ENCODE peak calls at places on chromosomes 7 and 10, in ten cellular contexts. L, I, Q, J, U, H, F, T, Z and G are unnamed samples.

GRCh38 chr10:33122014-33122788 is 164.2 kb upstream of the ITGB1 start:
- DNase-seq in U (no peak), J (no peak), Z (no peak), H (no peak), F (peak), Q (no peak), T (no peak), I (no peak), L (no peak), G (no peak)

GRCh38 chr10:416091-416515 is 273.4 kb downstream of the DIP2C start:
- DNase-seq in H (no peak), L (no peak), F (no peak), I (no peak), U (no peak), Z (no peak), J (no peak), T (no peak), Q (no peak), G (no peak)

GRCh38 chr10:10396601-10397000 is 621.1 kb upstream of the CELF2 start:
- DNase-seq in I (no peak), F (no peak), Q (no peak), Z (no peak), L (no peak), T (no peak), J (no peak), H (no peak), U (no peak), G (no peak)

GRCh38 chr10:119595715-119596515 is 849 bp downstream of the TIAL1 start:
- DNase-seq in F (peak), Q (peak), I (peak), H (peak), Z (peak), U (peak), T (peak), L (peak), J (peak), G (peak)

GRCh38 chr7:36278767-36279171 is 110.9 kb upstream of the ANLN start:
- DNase-seq in U (no peak), Q (no peak), F (no peak), I (no peak), J (no peak), H (no peak), Z (no peak), L (no peak), T (no peak), G (no peak)

GRCh38 chr7:111783867-111784266 is 221.6 kb upstream of the IMMP2L start:
- DNase-seq in Z (no peak), L (no peak), F (no peak), U (no peak), Q (no peak), I (no peak), H (no peak), J (no peak), T (no peak), G (no peak)

GRCh38 chr7:48253020-48253419 is 81.8 kb downstream of the ABCA13 start:
- DNase-seq in Q (no peak), U (no peak), T (no peak), L (no peak), J (no peak), I (no peak), F (no peak), Z (no peak), H (no peak), G (no peak)

GRCh38 chr7:82044497-82045080 is 274.7 kb upstream of the HGF start:
- DNase-seq in T (no peak), Z (no peak), L (no peak), Q (no peak), I (peak), U (peak), H (peak), J (no peak), F (no peak), G (no peak)

GRCh38 chr10:100303724-100304319 is 17.3 kb upstream of the BLOC1S2 start:
- DNase-seq in U (peak), F (no peak), Z (no peak), T (no peak), L (no peak), H (peak), Q (no peak), I (peak), J (no peak), G (no peak)

GRCh38 chr10:71213127-71213616 is 802 bp downstream of the UNC5B start:
- DNase-seq in F (peak), I (peak), J (peak), Z (peak), H (peak), T (no peak), U (peak), Q (peak), L (peak), G (peak)

DNA sequence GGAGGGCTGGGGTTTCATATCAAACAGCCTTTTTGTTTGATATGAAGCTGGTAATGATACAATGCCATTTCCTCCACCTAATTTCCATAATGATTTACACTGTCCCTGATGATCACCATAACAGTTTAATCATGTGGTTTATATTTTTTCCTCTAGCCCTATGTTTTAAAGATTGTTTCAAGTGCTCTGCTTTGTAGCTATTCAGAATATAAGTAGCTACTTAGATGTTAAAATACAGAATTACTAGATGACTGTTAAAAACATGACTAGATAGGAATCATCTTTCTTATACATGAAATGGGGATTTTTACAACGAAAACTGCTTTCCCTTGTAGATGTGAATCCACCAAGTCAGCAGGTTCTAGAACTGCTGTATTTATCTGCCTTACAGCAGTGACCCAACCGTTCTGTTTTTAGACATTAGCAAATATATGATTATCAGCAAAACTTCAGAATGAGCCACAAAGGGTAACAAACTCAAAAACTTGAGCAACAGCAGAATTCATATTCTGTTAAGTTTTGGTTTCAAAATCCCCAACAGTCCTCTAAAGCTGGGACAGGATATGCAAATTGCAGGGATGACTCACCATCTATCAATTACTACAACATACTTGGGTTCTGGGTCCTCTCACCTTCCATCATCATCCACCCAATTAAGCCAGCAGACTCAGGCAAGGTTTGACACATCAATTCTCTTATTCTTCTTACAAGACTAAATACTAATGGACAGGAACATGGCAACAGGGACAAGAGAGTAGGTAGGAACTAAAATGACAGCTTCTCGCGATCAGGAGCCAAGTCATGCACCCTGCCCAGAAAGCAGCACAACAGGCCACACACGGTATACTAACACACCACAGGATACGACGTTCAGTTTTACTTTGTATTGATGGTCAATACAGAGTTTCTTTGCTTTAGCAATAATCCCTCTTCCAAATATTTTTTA is 83.9 kb downstream of the PIP4K2A start:
- DNase-seq in L (no peak), Q (no peak), Z (no peak), J (no peak), T (no peak), U (no peak), H (peak), F (no peak), I (peak), G (no peak)
- H3K27ac ChIP-seq in L (no peak), Q (peak), Z (peak), J (peak), T (peak), U (peak), H (no peak), F (peak), I (no peak), G (peak)

GRCh38 chr7:154794147-154794780 is 208.7 kb downstream of the PAXIP1 start:
- DNase-seq in U (no peak), Q (no peak), L (no peak), F (no peak), J (no peak), H (peak), T (no peak), Z (no peak), I (no peak), G (peak)
- TF ChIP-seq CTCF in U (no peak), Q (peak), L (no peak), F (peak), J (no peak), H (no peak), T (no peak), Z (no peak), I (no peak), G (no peak)

GRCh38 chr10:117740696-117741222 is 198.2 kb downstream of the EMX2 start:
- DNase-seq in Z (no peak), U (no peak), L (no peak), I (no peak), Q (no peak), F (no peak), J (no peak), H (no peak), T (no peak), G (no peak)

GRCh38 chr10:117736655-117737054 is 194.1 kb downstream of the EMX2 start:
- DNase-seq in I (peak), F (no peak), T (no peak), U (no peak), Z (no peak), J (no peak), Q (no peak), H (no peak), L (peak), G (no peak)

GRCh38 chr10:117741524-117741923 is 199.0 kb downstream of the EMX2 start:
- DNase-seq in T (no peak), Q (no peak), J (no peak), I (no peak), U (no peak), H (no peak), Z (no peak), L (no peak), F (no peak), G (no peak)

GRCh38 chr10:117743517-117743916 is 201.0 kb downstream of the EMX2 start:
- DNase-seq in T (no peak), J (no peak), I (no peak), H (no peak), Z (no peak), L (no peak), U (no peak), F (no peak), Q (no peak), G (no peak)

DNA sequence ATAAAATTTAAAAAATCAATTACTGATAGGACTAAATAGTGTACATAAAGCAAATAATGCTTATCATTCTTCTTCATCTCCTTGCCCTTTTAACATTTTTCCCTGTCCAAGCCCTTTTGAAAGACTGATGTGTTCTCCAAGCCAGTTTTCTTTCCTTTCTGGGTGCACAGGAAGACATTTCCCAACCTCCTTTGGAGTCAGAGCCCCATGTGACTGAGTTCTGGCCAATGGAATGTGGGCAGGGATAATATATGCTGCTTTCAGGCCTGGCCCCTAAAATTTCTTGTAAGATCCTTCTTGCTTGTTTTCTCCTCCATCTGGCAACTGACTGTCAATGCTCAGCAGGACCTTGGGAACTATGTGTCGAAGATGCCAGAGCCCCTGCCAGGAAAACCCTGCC is 197.5 kb downstream of the EMX2 start:
- DNase-seq in J (no peak), U (no peak), L (no peak), Q (no peak), H (no peak), I (no peak), T (no peak), Z (no peak), F (no peak), G (no peak)
- H3K27ac ChIP-seq in J (no peak), U (no peak), L (no peak), Q (no peak), H (no peak), I (no peak), T (no peak), Z (no peak), F (no peak), G (no peak)

GRCh38 chr10:74743401-74743800 is 83.0 kb upstream of the KAT6B start:
- DNase-seq in H (no peak), L (no peak), Q (no peak), F (no peak), U (no peak), J (no peak), I (no peak), T (no peak), Z (no peak), G (no peak)
- TF ChIP-seq CTCF in H (no peak), L (no peak), Q (no peak), F (no peak), U (no peak), J (no peak), I (no peak), T (no peak), Z (no peak), G (no peak)

GRCh38 chr10:131954356-131954965 is 27.3 kb downstream of the BNIP3 start:
- DNase-seq in T (no peak), Z (no peak), Q (no peak), H (no peak), J (peak), I (no peak), L (no peak), F (no peak), U (no peak), G (no peak)
- H3K27ac ChIP-seq in T (no peak), Z (no peak), Q (no peak), H (no peak), J (no peak), I (peak), L (no peak), F (no peak), U (no peak), G (no peak)

GRCh38 chr7:103296901-103297836 is at the start of gene PMPCB:
- DNase-seq in U (peak), T (peak), F (peak), Q (peak), J (peak), I (peak), Z (peak), L (peak), H (peak), G (peak)
- TF ChIP-seq CTCF in U (peak), T (peak), F (peak), Q (peak), J (peak), I (peak), Z (peak), L (peak), H (peak), G (peak)

GRCh38 chr7:34133983-34134782 is 228.8 kb downstream of the BMPER start:
- DNase-seq in T (no peak), Q (peak), I (peak), Z (no peak), L (peak), H (peak), U (peak), F (peak), J (no peak), G (peak)
- H3K27ac ChIP-seq in T (no peak), Q (no peak), I (peak), Z (no peak), L (no peak), H (peak), U (no peak), F (no peak), J (no peak), G (no peak)

GRCh38 chr10:23338155-23338828 is 6.3 kb downstream of the C10orf67 start:
- DNase-seq in F (no peak), Q (no peak), H (peak), T (peak), I (no peak), L (no peak), U (no peak), Z (no peak), J (no peak), G (no peak)
- TF ChIP-seq CTCF in F (no peak), Q (no peak), H (no peak), T (peak), I (no peak), L (no peak), U (no peak), Z (no peak), J (no peak), G (no peak)